ENCODE peak calls at places on chromosome 3, in eight cellular contexts. R is adrenal gland, V is HL-60, Z is A549, O is pancreas, I is cardiac muscle cell, D is PC-3, X is H1. J is an unnamed sample.

GRCh38 chr3:192336286-192336685 is 391.1 kb downstream of the FGF12 start:
- DNase-seq in R (no peak), V (no peak), Z (no peak), O (no peak), I (no peak), D (no peak), X (no peak), J (no peak)

GRCh38 chr3:158261371-158261991 is 151.6 kb downstream of the RSRC1 start:
- DNase-seq in R (no peak), V (no peak), Z (peak), O (no peak), I (no peak), D (peak), X (no peak), J (no peak)

GRCh38 chr3:192409203-192409837 is 318.0 kb downstream of the FGF12 start:
- DNase-seq in R (peak), V (no peak), Z (peak), O (peak), I (peak), D (no peak), X (no peak), J (peak)

GRCh38 chr3:172355836-172356235 is 92.4 kb downstream of the GHSR start:
- DNase-seq in R (peak), V (no peak), Z (peak), O (no peak), I (no peak), D (peak), X (no peak), J (peak)

GRCh38 chr3:16309558-16309957 is 44.5 kb downstream of the OXNAD1 start:
- DNase-seq in R (no peak), V (no peak), Z (no peak), O (no peak), I (no peak), D (peak), X (no peak), J (peak)

GRCh38 chr3:117920240-117920923 is 1114.3 kb downstream of the IGSF11 start:
- DNase-seq in R (no peak), V (no peak), Z (no peak), O (no peak), I (peak), D (no peak), X (no peak), J (no peak)

GRCh38 chr3:158775001-158775400 is 26.9 kb upstream of the MFSD1 start:
- DNase-seq in R (no peak), V (no peak), Z (no peak), O (no peak), I (no peak), D (no peak), X (no peak), J (no peak)

GRCh38 chr3:150447631-150448465 is 39.8 kb downstream of the TSC22D2 start:
- DNase-seq in R (no peak), V (no peak), Z (no peak), O (no peak), I (no peak), D (peak), X (no peak), J (peak)

GRCh38 chr3:124510290-124510689 is 220.0 kb upstream of the UMPS start:
- DNase-seq in R (no peak), V (no peak), Z (no peak), O (no peak), I (no peak), D (peak), X (no peak), J (peak)

GRCh38 chr3:112358311-112358780 is 25.4 kb downstream of the CD200 start:
- DNase-seq in R (no peak), V (no peak), Z (no peak), O (no peak), I (no peak), D (no peak), X (no peak), J (no peak)

GRCh38 chr3:20047940-20048339 is 7.7 kb downstream of the KAT2B start:
- DNase-seq in R (no peak), V (no peak), Z (no peak), O (no peak), I (no peak), D (no peak), X (no peak), J (no peak)

GRCh38 chr3:42256135-42256819 is 9.7 kb downstream of the CCK start:
- DNase-seq in R (no peak), V (no peak), Z (peak), O (no peak), I (no peak), D (peak), X (no peak), J (peak)

GRCh38 chr3:132342183-132342582 is 25.0 kb downstream of the ACP3 start:
- DNase-seq in R (no peak), V (no peak), Z (peak), O (no peak), I (peak), D (peak), X (no peak), J (no peak)

GRCh38 chr3:141093397-141093796 is 42.2 kb downstream of the SPSB4 start:
- DNase-seq in R (no peak), V (no peak), Z (no peak), O (no peak), I (no peak), D (peak), X (no peak), J (peak)

GRCh38 chr3:69741057-69741830 is 2.0 kb downstream of the MITF start:
- DNase-seq in R (no peak), V (no peak), Z (no peak), O (no peak), I (no peak), D (no peak), X (no peak), J (no peak)

GRCh38 chr3:71109241-71109976 is 474.1 kb downstream of the FOXP1 start:
- DNase-seq in R (no peak), V (no peak), Z (no peak), O (no peak), I (no peak), D (peak), X (no peak), J (peak)

GRCh38 chr3:159378391-159378790 is 576.5 kb downstream of the MFSD1 start:
- DNase-seq in R (no peak), V (no peak), Z (no peak), O (no peak), I (peak), D (no peak), X (no peak), J (no peak)

GRCh38 chr3:195806211-195806915 is 5.4 kb downstream of the MUC4 start:
- DNase-seq in R (no peak), V (no peak), Z (no peak), O (no peak), I (no peak), D (no peak), X (peak), J (no peak)

GRCh38 chr3:124281453-124282316 is 289.8 kb upstream of the ROPN1 start:
- DNase-seq in R (peak), V (no peak), Z (peak), O (no peak), I (peak), D (peak), X (no peak), J (peak)

GRCh38 chr3:131795382-131796085 is 239.3 kb downstream of the CPNE4 start:
- DNase-seq in R (peak), V (no peak), Z (no peak), O (no peak), I (peak), D (no peak), X (no peak), J (no peak)

GRCh38 chr3:64266065-64266874 is 41.0 kb upstream of the PRICKLE2 start:
- DNase-seq in R (peak), V (no peak), Z (peak), O (no peak), I (no peak), D (peak), X (no peak), J (peak)
- H3K27ac ChIP-seq in R (peak), V (no peak), Z (peak), O (no peak), I (no peak), D (peak), X (no peak), J (peak)

DNA sequence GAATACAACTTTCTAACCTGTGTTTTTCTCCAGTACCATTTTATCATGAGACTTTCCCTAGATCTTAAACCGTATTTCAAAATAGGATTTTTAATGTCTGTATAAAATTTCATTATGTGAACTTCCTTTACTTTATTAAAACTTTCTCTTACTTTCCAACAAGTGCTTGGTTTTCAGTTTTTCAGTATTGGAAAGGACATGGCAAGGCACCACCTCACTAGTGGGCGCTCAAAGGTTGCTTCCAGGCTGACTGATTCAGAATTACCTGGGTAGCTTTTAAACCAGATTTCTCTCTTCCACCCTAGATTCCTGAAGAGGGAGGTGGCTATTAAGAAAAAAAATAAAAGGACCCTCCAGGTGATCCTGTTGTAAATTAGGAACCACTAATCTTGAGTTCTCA is 236.6 kb downstream of the SOX2 start:
- DNase-seq in R (no peak), V (no peak), Z (peak), O (no peak), I (no peak), D (peak), X (no peak), J (peak)
- TF ChIP-seq CTCF in R (no peak), V (no peak), Z (peak), O (no peak), I (no peak), D (peak), X (peak), J (peak)

GRCh38 chr3:167749209-167749608 is 13.7 kb downstream of the SERPINI1 start:
- DNase-seq in R (no peak), V (no peak), Z (no peak), O (no peak), I (no peak), D (no peak), X (no peak), J (no peak)

GRCh38 chr3:167750273-167750971 is 14.9 kb downstream of the SERPINI1 start:
- DNase-seq in R (no peak), V (no peak), Z (no peak), O (no peak), I (no peak), D (no peak), X (no peak), J (no peak)

GRCh38 chr3:167754049-167754448 is 18.5 kb downstream of the SERPINI1 start:
- DNase-seq in R (no peak), V (no peak), Z (no peak), O (no peak), I (no peak), D (no peak), X (no peak), J (no peak)

GRCh38 chr3:167743799-167744198 is 8.3 kb downstream of the SERPINI1 start:
- DNase-seq in R (no peak), V (no peak), Z (no peak), O (no peak), I (no peak), D (no peak), X (no peak), J (no peak)

GRCh38 chr3:167749728-167750127 is 14.2 kb downstream of the SERPINI1 start:
- DNase-seq in R (no peak), V (no peak), Z (no peak), O (no peak), I (no peak), D (no peak), X (no peak), J (no peak)
- H3K27ac ChIP-seq in R (no peak), V (no peak), Z (no peak), O (no peak), I (no peak), D (no peak), X (no peak), J (no peak)

DNA sequence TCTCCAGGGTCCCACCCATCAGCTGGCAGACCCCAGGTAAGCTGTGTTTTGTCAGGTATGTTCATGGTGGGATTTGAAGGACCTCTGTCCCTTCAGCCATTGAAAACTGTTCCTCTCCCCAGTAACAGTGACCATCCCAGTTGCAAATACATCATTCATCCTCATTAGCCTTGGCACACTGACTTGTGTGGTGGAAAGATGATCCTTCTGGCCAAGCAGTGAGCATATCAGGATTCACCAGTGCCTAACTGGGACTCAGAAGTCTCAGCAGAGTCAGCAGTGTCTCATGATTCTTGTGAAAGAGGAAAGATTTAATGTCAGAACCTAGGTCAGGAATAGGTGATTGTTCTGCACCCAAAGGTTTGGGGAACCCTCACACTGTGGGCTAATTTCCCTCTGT is 90.2 kb downstream of the DNAJB8 start:
- DNase-seq in R (no peak), V (no peak), Z (no peak), O (no peak), I (no peak), D (no peak), X (no peak), J (no peak)
- TF ChIP-seq CTCF in R (no peak), V (no peak), Z (no peak), O (no peak), I (no peak), D (no peak), X (no peak), J (no peak)